ENCODE peak calls at places on chromosomes 2 and 18, in nine cellular contexts. Q is RWPE2, J is GM06990, Z is osteocyte, T is mesothelial cell of epicardium, G is transverse colon, H is neural progenitor cell, Y is A549, W is lower lobe of right lung. F is an unnamed sample.
A peak's percentile ranks its signal among the peaks of the same experiment; 100 is the strongest.

GRCh38 chr2:47043142-47043890 is 111.8 kb downstream of the STPG4 start:
- DNase-seq in Q (peak; percentile 92), Z (no peak), G (peak; percentile 39), H (no peak), W (no peak), J (no peak), Y (peak; percentile 96), T (no peak), F (no peak)

GRCh38 chr2:163044116-163044515 is 205.5 kb upstream of the KCNH7 start:
- DNase-seq in Y (no peak), G (no peak), H (no peak), Q (no peak), W (no peak), T (no peak), Z (no peak), J (no peak), F (no peak)

GRCh38 chr2:207768168-207768890 is 1.4 kb downstream of the FZD5 start:
- DNase-seq in Z (no peak), H (peak; percentile 76), G (peak; percentile 61), W (peak; percentile 72), T (peak; percentile 51), Y (peak; percentile 25), J (peak; percentile 66), Q (peak; percentile 70), F (peak; percentile 43)

GRCh38 chr2:157747695-157748370 is 119.2 kb upstream of the ACVR1C start:
- DNase-seq in T (no peak), G (no peak), Q (no peak), J (no peak), W (no peak), Y (no peak), Z (no peak), H (peak; percentile 25), F (no peak)

GRCh38 chr2:140454717-140455116 is 1674.5 kb upstream of the NXPH2 start:
- DNase-seq in Z (no peak), W (no peak), J (no peak), Q (no peak), T (no peak), Y (peak; percentile 5), H (no peak), G (no peak), F (no peak)

GRCh38 chr2:137172162-137172561 is 406.8 kb downstream of the THSD7B start:
- DNase-seq in Z (no peak), W (no peak), G (no peak), H (no peak), J (no peak), Q (no peak), Y (no peak), T (no peak), F (no peak)

GRCh38 chr2:162243305-162243693 is at the start of gene FAP:
- DNase-seq in Z (no peak), W (no peak), T (no peak), Y (no peak), H (peak; percentile 44), Q (no peak), J (no peak), G (no peak), F (no peak)

GRCh38 chr2:204967199-204967995 is 422.1 kb downstream of the PARD3B start:
- DNase-seq in H (no peak), W (no peak), Q (no peak), J (no peak), T (no peak), G (no peak), Y (no peak), Z (no peak), F (no peak)

GRCh38 chr2:195824478-195824877 is 167.5 kb downstream of the SLC39A10 start:
- DNase-seq in Z (no peak), T (no peak), J (no peak), Y (no peak), Q (no peak), W (no peak), H (no peak), G (no peak), F (no peak)

GRCh38 chr2:217069263-217070042 is 209.6 kb upstream of the TNP1 start:
- DNase-seq in H (no peak), Y (no peak), J (no peak), Q (no peak), W (no peak), G (no peak), Z (no peak), T (no peak), F (no peak)

GRCh38 chr2:233343171-233343705 is 11.1 kb upstream of the DGKD start:
- DNase-seq in J (no peak), G (no peak), W (no peak), T (no peak), Y (no peak), H (no peak), Z (no peak), Q (no peak), F (no peak)

GRCh38 chr2:75340560-75340959 is 141.2 kb upstream of the TACR1 start:
- DNase-seq in Z (no peak), W (no peak), Q (no peak), Y (no peak), J (no peak), T (no peak), G (no peak), H (no peak), F (no peak)

GRCh38 chr2:238027591-238028415 is 33.0 kb upstream of the SCLY start:
- DNase-seq in Q (no peak), Z (peak; percentile 78), W (no peak), Y (no peak), G (no peak), T (no peak), H (no peak), J (no peak), F (no peak)

GRCh38 chr2:174341995-174342571 is 7.3 kb downstream of the SP9 start:
- DNase-seq in H (peak; percentile 56), G (no peak), Q (no peak), T (no peak), Z (no peak), J (no peak), Y (no peak), W (no peak), F (no peak)

GRCh38 chr18:51196116-51196810 is 1.2 kb downstream of the MEX3C start:
- DNase-seq in H (peak; percentile 21), T (peak; percentile 41), Z (no peak), Y (peak; percentile 7), G (peak; percentile 53), J (peak; percentile 62), W (peak; percentile 72), Q (no peak), F (no peak)

GRCh38 chr2:27628767-27629709 is at the start of the genes CCDC121 and GPN1:
- DNase-seq in J (peak; percentile 90), H (peak; percentile 91), Q (peak; percentile 92), Y (peak; percentile 91), Z (peak; percentile 94), T (peak; percentile 78), W (peak; percentile 92), G (peak; percentile 92), F (peak; percentile 85)

GRCh38 chr2:27627963-27628766 is 647 bp downstream of the CCDC121 start:
- DNase-seq in Y (peak; percentile 25), G (no peak), Z (no peak), H (peak; percentile 45), T (no peak), W (no peak), Q (no peak), J (no peak), F (no peak)

GRCh38 chr2:27621524-27621923 is 7.3 kb downstream of the CCDC121 start:
- DNase-seq in Q (no peak), G (no peak), T (no peak), J (no peak), W (no peak), Y (no peak), H (no peak), Z (no peak), F (no peak)

GRCh38 chr2:27622921-27623384 is 5.9 kb downstream of the CCDC121 start:
- DNase-seq in Y (no peak), J (no peak), T (no peak), Q (no peak), G (no peak), W (no peak), H (no peak), Z (no peak), F (no peak)

DNA sequence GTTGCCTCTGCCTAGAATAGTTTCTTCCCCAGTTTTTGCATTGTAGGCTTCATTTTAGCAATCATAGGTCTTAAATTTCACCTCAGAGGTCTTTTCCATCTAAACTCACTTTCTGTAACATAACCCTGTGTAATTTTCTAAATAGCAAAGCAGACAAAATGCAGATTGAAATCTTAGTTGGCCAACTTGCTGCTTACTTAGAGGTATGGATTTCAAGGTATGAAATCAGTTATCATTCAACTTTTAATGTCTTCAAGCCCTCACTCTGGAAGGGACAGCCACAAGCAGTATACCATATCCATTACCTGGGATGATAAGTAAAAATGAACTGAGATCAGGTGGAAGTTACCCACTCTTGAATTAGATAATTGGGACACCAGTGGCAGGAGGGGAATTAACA is 3.9 kb downstream of the CCDC121 start:
- DNase-seq in H (no peak), J (no peak), T (no peak), W (no peak), Z (no peak), Y (no peak), Q (no peak), G (no peak), F (no peak)
- TF ChIP-seq CTCF in H (no peak), J (no peak), T (no peak), W (no peak), Z (no peak), Y (no peak), Q (no peak), G (no peak), F (no peak)

GRCh38 chr2:241865957-241866858 is 3.3 kb upstream of the RTP5 start:
- DNase-seq in T (no peak), G (no peak), W (no peak), J (no peak), Q (no peak), H (peak; percentile 85), Z (no peak), Y (peak; percentile 55), F (no peak)
- TF ChIP-seq CTCF in T (no peak), G (no peak), W (no peak), J (no peak), Q (no peak), H (no peak), Z (no peak), Y (no peak), F (no peak)

GRCh38 chr18:24672165-24672950 is 211.9 kb downstream of the HRH4 start:
- DNase-seq in G (no peak), T (no peak), W (no peak), Z (no peak), Q (no peak), Y (no peak), H (no peak), J (no peak), F (no peak)
- TF ChIP-seq CTCF in G (no peak), T (no peak), W (no peak), Z (no peak), Q (no peak), Y (no peak), H (no peak), J (peak; percentile 9), F (no peak)

GRCh38 chr18:22348521-22349316 is 69.0 kb downstream of the CTAGE1 start:
- DNase-seq in G (peak; percentile 75), W (peak; percentile 74), T (peak; percentile 80), J (no peak), Q (no peak), H (peak; percentile 68), Z (no peak), Y (no peak), F (no peak)
- TF ChIP-seq CTCF in G (no peak), W (no peak), T (no peak), J (no peak), Q (no peak), H (no peak), Z (no peak), Y (no peak), F (no peak)